ENCODE peak calls at places on chromosomes 2 and 18, in five cellular contexts. R is uterus, H is putamen, Y is psoas muscle, I is NCI-H1436. N is an unnamed sample.

GRCh38 chr2:33788044-33788443 is 188.9 kb upstream of the FAM98A start:
- DNase-seq in H (no peak), Y (no peak), R (no peak), I (no peak), N (no peak)

GRCh38 chr2:6203297-6203959 is 511.2 kb downstream of the SOX11 start:
- DNase-seq in R (no peak), Y (no peak), H (no peak), I (no peak), N (no peak)

GRCh38 chr2:35454966-35455638 is 900.5 kb upstream of the CRIM1 start:
- DNase-seq in R (no peak), I (no peak), Y (no peak), H (no peak), N (no peak)

GRCh38 chr2:191894681-191895147 is 47.8 kb upstream of the CAVIN2 start:
- DNase-seq in H (no peak), Y (no peak), R (no peak), I (no peak), N (no peak)

GRCh38 chr2:38750793-38751042 is 443 bp downstream of the SRSF7 start:
- DNase-seq in H (no peak), Y (peak; percentile 71), R (peak; percentile 70), I (peak; percentile 52), N (peak; percentile 71)

GRCh38 chr2:204749319-204749718 is 204.0 kb downstream of the PARD3B start:
- DNase-seq in H (no peak), I (no peak), Y (no peak), R (no peak), N (no peak)

GRCh38 chr18:8044004-8044403 is 476.9 kb downstream of the PTPRM start:
- DNase-seq in H (no peak), R (no peak), I (no peak), Y (no peak), N (no peak)

GRCh38 chr2:64915510-64915900 is 73.7 kb upstream of the SLC1A4 start:
- DNase-seq in Y (no peak), H (no peak), R (peak; percentile 31), I (no peak), N (no peak)

GRCh38 chr2:127418300-127419111 is at the start of gene PROC:
- DNase-seq in I (no peak), R (no peak), Y (no peak), H (no peak), N (no peak)

GRCh38 chr2:1743396-1744150 is 742 bp downstream of the PXDN start:
- DNase-seq in R (peak; percentile 54), H (no peak), Y (peak; percentile 44), I (peak; percentile 16), N (peak; percentile 39)

GRCh38 chr2:199932312-199932855 is 21.3 kb downstream of the C2orf69 start:
- DNase-seq in H (peak; percentile 95), R (no peak), I (no peak), Y (no peak), N (no peak)

GRCh38 chr2:85457043-85457442 is 38.5 kb downstream of the SH2D6 start:
- DNase-seq in R (no peak), H (no peak), Y (no peak), I (no peak), N (no peak)

GRCh38 chr2:129767987-129768386 is 211.5 kb upstream of the RAB6C start:
- DNase-seq in Y (no peak), H (no peak), R (no peak), I (no peak), N (no peak)

GRCh38 chr18:3885209-3885792 is 435.3 kb downstream of the TGIF1 start:
- DNase-seq in R (no peak), Y (no peak), I (no peak), H (no peak), N (no peak)

GRCh38 chr2:196977491-196977890 is 51.0 kb upstream of the PGAP1 start:
- DNase-seq in Y (no peak), I (no peak), H (no peak), R (no peak), N (no peak)

GRCh38 chr18:52160652-52161051 is 179.3 kb upstream of the DCC start:
- DNase-seq in H (peak; percentile 71), I (no peak), R (no peak), Y (no peak), N (no peak)

GRCh38 chr2:68943581-68944568 is 8.8 kb downstream of the GKN2 start:
- DNase-seq in I (peak; percentile 54), R (peak; percentile 48), H (peak; percentile 34), Y (peak; percentile 19), N (peak; percentile 26)

GRCh38 chr2:143901185-143901842 is 618.6 kb downstream of the ZEB2 start:
- DNase-seq in I (no peak), R (no peak), Y (no peak), H (no peak), N (no peak)

GRCh38 chr2:231212329-231212845 is 14.0 kb downstream of the ARMC9 start:
- DNase-seq in Y (peak; percentile 31), H (no peak), R (no peak), I (no peak), N (no peak)

GRCh38 chr2:167550448-167550847 is 662.2 kb downstream of the XIRP2 start:
- DNase-seq in I (no peak), Y (no peak), H (no peak), R (no peak), N (no peak)

GRCh38 chr18:72935744-72936143 is 68.0 kb upstream of the NETO1 start:
- DNase-seq in Y (no peak), R (no peak), H (no peak), I (no peak), N (no peak)

GRCh38 chr2:142031656-142032055 is 99.2 kb downstream of the LRP1B start:
- DNase-seq in I (no peak), H (no peak), R (no peak), Y (no peak), N (no peak)

GRCh38 chr2:20580690-20581437 is 70.0 kb downstream of the HS1BP3 start:
- DNase-seq in R (no peak), I (no peak), Y (no peak), H (no peak), N (peak; percentile 23)

GRCh38 chr2:109065335-109065734 is 63.7 kb upstream of the SH3RF3 start:
- DNase-seq in R (peak; percentile 19), Y (peak; percentile 19), I (no peak), H (no peak), N (peak; percentile 61)

GRCh38 chr2:241978670-241979069 is 109.1 kb downstream of the RTP5 start:
- DNase-seq in R (no peak), H (no peak), Y (no peak), I (no peak), N (no peak)

GRCh38 chr2:32712870-32713269 is 85.0 kb downstream of the TTC27 start:
- DNase-seq in I (no peak), Y (no peak), H (no peak), R (no peak), N (peak; percentile 25)

GRCh38 chr2:98578231-98578630 is 30.1 kb downstream of the COA5 start:
- DNase-seq in H (no peak), R (no peak), I (no peak), Y (no peak), N (no peak)

GRCh38 chr2:72991439-72991725 is 74.1 kb downstream of the EMX1 start:
- DNase-seq in R (peak; percentile 10), Y (no peak), I (no peak), H (no peak), N (no peak)

GRCh38 chr2:23620841-23621341 is 235.9 kb downstream of the KLHL29 start:
- DNase-seq in Y (no peak), R (peak; percentile 48), H (no peak), I (peak; percentile 33), N (no peak)

GRCh38 chr2:188046437-188046836 is 245.2 kb upstream of the GULP1 start:
- DNase-seq in Y (no peak), I (no peak), H (no peak), R (no peak), N (no peak)

GRCh38 chr2:23757686-23758433 is 169.1 kb downstream of the ATAD2B start:
- DNase-seq in R (no peak), I (no peak), H (no peak), Y (no peak), N (no peak)

N was measured in left cardiac atrium.